ENCODE peak calls at places on chromosomes 1 and 21, in eight cellular contexts. D is vagina, E is upper lobe of left lung, Z is breast epithelium, S is body of pancreas, F is transverse colon, U is uterus, G is A549. B is an unnamed sample.

GRCh38 chr1:18380288-18380687 is 100.4 kb upstream of the KLHDC7A start:
- DNase-seq in D (no peak), E (no peak), Z (no peak), S (no peak), F (no peak), U (no peak), G (no peak), B (no peak)

GRCh38 chr1:226665505-226666163 is 73.4 kb downstream of the ITPKB start:
- DNase-seq in D (no peak), E (no peak), Z (no peak), S (no peak), F (no peak), U (peak; percentile 29), G (no peak), B (no peak)

GRCh38 chr21:25838809-25839208 is 104.0 kb downstream of the GABPA start:
- DNase-seq in D (no peak), E (no peak), Z (no peak), S (no peak), F (no peak), U (no peak), G (no peak), B (no peak)

GRCh38 chr1:179310271-179310670 is 16.7 kb downstream of the SOAT1 start:
- DNase-seq in D (no peak), E (no peak), Z (no peak), S (no peak), F (no peak), U (no peak), G (no peak), B (no peak)

GRCh38 chr21:21929228-21929627 is 931.0 kb downstream of the NCAM2 start:
- DNase-seq in D (no peak), E (no peak), Z (no peak), S (no peak), F (no peak), U (no peak), G (no peak), B (no peak)

GRCh38 chr1:164702664-164703063 is 143.7 kb downstream of the PBX1 start:
- DNase-seq in D (no peak), E (no peak), Z (no peak), S (no peak), F (no peak), U (no peak), G (no peak), B (no peak)

GRCh38 chr21:46038871-46039397 is 57.4 kb downstream of the COL6A1 start:
- DNase-seq in D (peak; percentile 87), E (no peak), Z (no peak), S (peak; percentile 41), F (no peak), U (peak; percentile 78), G (no peak), B (peak; percentile 55)

GRCh38 chr21:17613242-17613676 is 558 bp upstream of the BTG3 start:
- DNase-seq in D (peak; percentile 91), E (peak; percentile 69), Z (no peak), S (peak; percentile 47), F (peak; percentile 34), U (peak; percentile 56), G (no peak), B (peak; percentile 22)

GRCh38 chr1:3831689-3832088 is 25.3 kb downstream of the CEP104 start:
- DNase-seq in D (no peak), E (no peak), Z (no peak), S (no peak), F (no peak), U (no peak), G (no peak), B (no peak)

GRCh38 chr1:37153116-37153515 is 118.8 kb upstream of the GRIK3 start:
- DNase-seq in D (peak; percentile 37), E (no peak), Z (no peak), S (no peak), F (no peak), U (no peak), G (no peak), B (no peak)

GRCh38 chr21:45513003-45513706 is 29.1 kb downstream of the SLC19A1 start:
- DNase-seq in D (no peak), E (peak; percentile 81), Z (peak; percentile 82), S (peak; percentile 82), F (peak; percentile 59), U (no peak), G (no peak), B (no peak)

GRCh38 chr1:7229186-7229585 is 443.9 kb downstream of the CAMTA1 start:
- DNase-seq in D (peak; percentile 22), E (no peak), Z (no peak), S (no peak), F (no peak), U (no peak), G (no peak), B (no peak)

GRCh38 chr21:45861156-45861870 is 120.3 kb upstream of the COL6A1 start:
- DNase-seq in D (peak; percentile 69), E (peak; percentile 55), Z (no peak), S (no peak), F (no peak), U (no peak), G (no peak), B (no peak)

GRCh38 chr1:77438239-77438913 is 156.6 kb downstream of the AK5 start:
- DNase-seq in D (no peak), E (no peak), Z (no peak), S (no peak), F (no peak), U (no peak), G (no peak), B (no peak)

GRCh38 chr1:24503003-24503751 is 541 bp downstream of the RCAN3 start:
- DNase-seq in D (no peak), E (no peak), Z (no peak), S (no peak), F (peak; percentile 38), U (no peak), G (peak; percentile 33), B (no peak)

GRCh38 chr1:77687519-77687906 is 5.1 kb upstream of the ZZZ3 start:
- DNase-seq in D (no peak), E (peak; percentile 81), Z (no peak), S (peak; percentile 34), F (no peak), U (peak; percentile 16), G (no peak), B (peak; percentile 15)

GRCh38 chr1:42913426-42914091 is 45.1 kb downstream of the SLC2A1 start:
- DNase-seq in D (no peak), E (no peak), Z (no peak), S (peak; percentile 70), F (peak; percentile 64), U (peak; percentile 59), G (peak; percentile 48), B (no peak)

GRCh38 chr1:47405697-47406096 is 10.4 kb upstream of the FOXE3 start:
- DNase-seq in D (no peak), E (no peak), Z (no peak), S (no peak), F (no peak), U (no peak), G (no peak), B (no peak)

GRCh38 chr1:25182629-25183028 is 49.7 kb downstream of the SYF2 start:
- DNase-seq in D (no peak), E (no peak), Z (no peak), S (no peak), F (no peak), U (no peak), G (no peak), B (no peak)

GRCh38 chr1:144551107-144551542 is 41.6 kb upstream of the PPIAL4F start:
- DNase-seq in D (no peak), E (no peak), Z (peak; percentile 52), S (no peak), F (peak; percentile 14), U (no peak), G (no peak), B (no peak)

GRCh38 chr21:45219517-45219916 is 68.2 kb downstream of the POFUT2 start:
- DNase-seq in D (no peak), E (no peak), Z (no peak), S (no peak), F (no peak), U (no peak), G (no peak), B (no peak)

GRCh38 chr1:201660931-201661822 is 122.2 kb downstream of the NAV1 start:
- DNase-seq in D (no peak), E (no peak), Z (no peak), S (no peak), F (no peak), U (no peak), G (no peak), B (no peak)

GRCh38 chr1:225479341-225479740 is 51.5 kb upstream of the LBR start:
- DNase-seq in D (no peak), E (no peak), Z (no peak), S (no peak), F (no peak), U (no peak), G (no peak), B (no peak)

GRCh38 chr1:16244650-16245285 is 7.8 kb upstream of the CPLANE2 start:
- DNase-seq in D (no peak), E (no peak), Z (no peak), S (no peak), F (no peak), U (no peak), G (no peak), B (peak; percentile 5)
- TF ChIP-seq CTCF in D (no peak), E (no peak), Z (no peak), S (no peak), F (peak; percentile 42), U (no peak), G (no peak), B (no peak)

GRCh38 chr1:52556641-52557360 is 3.9 kb upstream of the TUT4 start:
- DNase-seq in D (no peak), E (no peak), Z (no peak), S (no peak), F (no peak), U (no peak), G (no peak), B (no peak)
- TF ChIP-seq POLR2A in D (no peak), E (no peak), Z (no peak), S (no peak), F (no peak), U (no peak), G (no peak), B (no peak)

DNA sequence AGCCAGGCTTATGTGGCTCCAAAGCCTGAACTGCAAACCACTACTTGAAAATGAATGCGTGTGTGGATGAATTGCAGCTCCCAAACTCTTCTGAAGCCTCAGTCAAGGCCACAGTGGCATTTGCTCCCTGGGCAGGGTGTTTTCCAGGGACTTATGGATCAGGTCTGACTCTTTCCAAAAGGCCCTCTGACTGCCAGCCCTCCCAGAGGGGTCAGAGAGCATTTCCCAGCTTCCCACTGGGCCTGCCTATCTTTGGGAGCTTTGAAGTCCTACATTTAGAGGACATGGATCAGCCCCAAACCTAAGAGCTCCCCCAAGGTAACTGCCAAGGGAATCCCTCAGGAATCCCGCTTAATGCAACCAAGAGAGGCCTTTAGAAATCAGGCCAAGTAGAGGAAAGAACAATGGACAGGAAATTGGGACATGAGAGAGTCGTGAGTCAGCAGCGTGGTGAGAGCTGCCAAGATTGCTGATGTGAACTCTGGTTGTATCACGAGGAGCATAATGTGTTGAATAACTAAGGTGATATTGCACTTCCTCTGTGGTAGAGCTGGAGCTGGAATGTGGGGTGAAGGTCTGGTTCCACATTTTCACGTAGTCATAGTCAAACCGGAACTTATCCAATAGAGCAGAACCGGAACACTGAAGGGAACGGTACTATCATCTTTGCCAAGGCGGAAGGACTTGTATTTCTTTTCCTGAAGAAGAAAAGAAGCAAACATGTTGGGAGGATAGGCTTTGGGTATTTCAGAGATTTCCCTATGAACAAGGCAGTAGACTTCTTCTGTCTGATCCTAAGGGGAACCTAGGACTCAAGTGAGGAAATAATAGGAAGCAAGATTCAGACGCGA is 99.4 kb upstream of the JUN start:
- DNase-seq in D (no peak), E (no peak), Z (no peak), S (peak; percentile 80), F (peak; percentile 72), U (peak; percentile 71), G (peak; percentile 41), B (peak; percentile 88)
- H3K4me1 ChIP-seq in D (peaks cover 66% of the 10 kb centered on the region), E (peaks cover 58% of the 10 kb centered on the region), Z (no peaks in the 10 kb centered on the region), S (peaks cover 60% of the 10 kb centered on the region), F (peaks cover 12% of the 10 kb centered on the region), U (no peaks in the 10 kb centered on the region), G (peaks cover 52% of the 10 kb centered on the region), B (peaks cover 62% of the 10 kb centered on the region)

GRCh38 chr1:52842643-52843310 is at the start of gene ZYG11A:
- DNase-seq in D (no peak), E (peak; percentile 93), Z (peak; percentile 62), S (peak; percentile 27), F (peak; percentile 64), U (no peak), G (peak; percentile 61), B (no peak)
- TF ChIP-seq CTCF in D (no peak), E (peak; percentile 34), Z (no peak), S (no peak), F (peak; percentile 29), U (no peak), G (no peak), B (peak; percentile 28)